ENCODE peak calls at places on chromosomes 1 and 21, in seven cellular contexts. R is T-helper 17 cell, S is Calu3, F is mucosa of gallbladder, G is RWPE1, U is ureter, Q is Ammon's horn. X is an unnamed sample.
A peak's percentile ranks its signal among the peaks of the same experiment; 100 is the strongest.

GRCh38 chr1:76374111-76374510 is 299.6 kb downstream of the ST6GALNAC3 start:
- DNase-seq in R (no peak), S (no peak), F (no peak), G (no peak), U (no peak), Q (no peak), X (no peak)

GRCh38 chr1:207711285-207711684 is 40.6 kb upstream of the CD46 start:
- DNase-seq in R (no peak), S (peak; percentile 32), F (no peak), G (peak; percentile 23), U (no peak), Q (no peak), X (no peak)

GRCh38 chr1:73162576-73162975 is 880.2 kb upstream of the NEGR1 start:
- DNase-seq in R (no peak), S (no peak), F (no peak), G (no peak), U (no peak), Q (no peak), X (no peak)

GRCh38 chr1:52967666-52968065 is 40.6 kb downstream of the SCP2 start:
- DNase-seq in R (no peak), S (no peak), F (no peak), G (no peak), U (no peak), Q (no peak), X (no peak)

GRCh38 chr21:34545079-34545884 is 33.3 kb upstream of the KCNE1 start:
- DNase-seq in R (no peak), S (peak; percentile 77), F (no peak), G (no peak), U (peak; percentile 60), Q (peak; percentile 86), X (no peak)

GRCh38 chr21:46142581-46143473 is 12.6 kb downstream of the FTCD start:
- DNase-seq in R (no peak), S (no peak), F (no peak), G (no peak), U (no peak), Q (no peak), X (no peak)

GRCh38 chr1:10943041-10943440 is 69.4 kb upstream of the TARDBP start:
- DNase-seq in R (no peak), S (no peak), F (no peak), G (no peak), U (no peak), Q (no peak), X (no peak)

GRCh38 chr1:18653922-18654321 is 23.3 kb downstream of the PAX7 start:
- DNase-seq in R (no peak), S (no peak), F (no peak), G (no peak), U (no peak), Q (no peak), X (no peak)

X was measured in RWPE2.